ENCODE peak calls at places on chromosomes 13 and 19, in seven cellular contexts. One of them, this sample, is unnamed.

GRCh38 chr19:54431255-54431838 is 16.1 kb downstream of the TTYH1 start:
- DNase-seq in neural progenitor cell: no peak
- DNase-seq in fibroblast of mammary gland: peak
- DNase-seq in upper lobe of left lung: no peak
- DNase-seq in HFFc6: no peak
- DNase-seq in heart right ventricle: no peak
- DNase-seq in astrocyte of the spinal cord: peak
- DNase-seq in this sample: no peak

GRCh38 chr13:50244913-50245574 is 229.8 kb downstream of the KCNRG start:
- DNase-seq in upper lobe of left lung: no peak
- DNase-seq in heart right ventricle: no peak
- DNase-seq in fibroblast of mammary gland: peak
- DNase-seq in HFFc6: peak
- DNase-seq in astrocyte of the spinal cord: peak
- DNase-seq in neural progenitor cell: no peak
- DNase-seq in this sample: no peak

GRCh38 chr19:48415395-48415794 is 21.9 kb downstream of the GRIN2D start:
- DNase-seq in heart right ventricle: peak
- DNase-seq in astrocyte of the spinal cord: peak
- DNase-seq in neural progenitor cell: peak
- DNase-seq in fibroblast of mammary gland: peak
- DNase-seq in HFFc6: no peak
- DNase-seq in upper lobe of left lung: peak
- DNase-seq in this sample: peak

GRCh38 chr13:42981317-42981716 is 10.7 kb downstream of the EPSTI1 start:
- DNase-seq in heart right ventricle: no peak
- DNase-seq in neural progenitor cell: no peak
- DNase-seq in HFFc6: no peak
- DNase-seq in fibroblast of mammary gland: peak
- DNase-seq in astrocyte of the spinal cord: peak
- DNase-seq in upper lobe of left lung: no peak
- DNase-seq in this sample: no peak

GRCh38 chr13:93248627-93249047 is 22.0 kb downstream of the GPC6 start:
- DNase-seq in upper lobe of left lung: peak
- DNase-seq in astrocyte of the spinal cord: peak
- DNase-seq in HFFc6: peak
- DNase-seq in fibroblast of mammary gland: no peak
- DNase-seq in heart right ventricle: no peak
- DNase-seq in neural progenitor cell: peak
- DNase-seq in this sample: no peak

GRCh38 chr19:30673336-30673735 is 301.2 kb downstream of the ZNF536 start:
- DNase-seq in heart right ventricle: no peak
- DNase-seq in HFFc6: no peak
- DNase-seq in fibroblast of mammary gland: no peak
- DNase-seq in upper lobe of left lung: no peak
- DNase-seq in neural progenitor cell: no peak
- DNase-seq in astrocyte of the spinal cord: no peak
- DNase-seq in this sample: no peak

GRCh38 chr19:14381689-14382474 is 638 bp downstream of the ADGRE5 start:
- DNase-seq in fibroblast of mammary gland: peak
- DNase-seq in heart right ventricle: peak
- DNase-seq in HFFc6: peak
- DNase-seq in neural progenitor cell: no peak
- DNase-seq in upper lobe of left lung: no peak
- DNase-seq in astrocyte of the spinal cord: peak
- DNase-seq in this sample: no peak

GRCh38 chr13:77378662-77379061 is 51.8 kb upstream of the MYCBP2 start:
- DNase-seq in upper lobe of left lung: no peak
- DNase-seq in neural progenitor cell: no peak
- DNase-seq in HFFc6: no peak
- DNase-seq in astrocyte of the spinal cord: no peak
- DNase-seq in heart right ventricle: no peak
- DNase-seq in fibroblast of mammary gland: no peak
- DNase-seq in this sample: no peak

GRCh38 chr19:1606138-1606651 is 933 bp upstream of the UQCR11 start:
- DNase-seq in HFFc6: no peak
- DNase-seq in neural progenitor cell: no peak
- DNase-seq in heart right ventricle: no peak
- DNase-seq in fibroblast of mammary gland: no peak
- DNase-seq in astrocyte of the spinal cord: no peak
- DNase-seq in upper lobe of left lung: no peak
- DNase-seq in this sample: no peak

GRCh38 chr13:60155978-60156377 is 7.8 kb downstream of the DIAPH3 start:
- DNase-seq in upper lobe of left lung: no peak
- DNase-seq in HFFc6: peak
- DNase-seq in astrocyte of the spinal cord: no peak
- DNase-seq in heart right ventricle: no peak
- DNase-seq in fibroblast of mammary gland: peak
- DNase-seq in neural progenitor cell: no peak
- DNase-seq in this sample: no peak

DNA sequence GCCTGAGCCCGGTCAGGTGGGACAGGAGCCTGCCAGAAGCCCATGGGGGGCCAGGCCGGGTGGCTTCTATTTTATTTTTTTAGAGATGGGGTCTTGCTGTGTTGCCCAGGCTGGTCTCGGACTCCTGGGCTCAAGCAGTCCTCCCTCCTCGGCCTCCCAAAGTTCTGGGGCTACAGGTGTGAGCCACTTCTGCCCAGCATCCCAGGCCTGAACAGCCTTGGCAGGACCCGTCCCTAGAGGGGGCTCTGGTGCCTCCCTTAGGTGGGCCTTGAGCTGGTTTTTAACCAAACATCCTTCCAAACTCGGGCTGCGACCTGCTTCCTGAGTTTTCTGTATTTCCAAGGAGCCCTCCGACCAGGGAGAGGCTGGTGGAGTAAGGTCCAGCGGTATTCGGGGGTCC is 10.5 kb downstream of the COMP start:
- DNase-seq in heart right ventricle: no peak
- DNase-seq in neural progenitor cell: peak
- DNase-seq in upper lobe of left lung: no peak
- DNase-seq in astrocyte of the spinal cord: no peak
- DNase-seq in fibroblast of mammary gland: no peak
- DNase-seq in HFFc6: no peak
- DNase-seq in this sample: no peak
- TF ChIP-seq CTCF in heart right ventricle: no peak
- TF ChIP-seq CTCF in neural progenitor cell: peak
- TF ChIP-seq CTCF in upper lobe of left lung: no peak
- TF ChIP-seq CTCF in astrocyte of the spinal cord: peak
- TF ChIP-seq CTCF in fibroblast of mammary gland: no peak
- TF ChIP-seq CTCF in HFFc6: peak
- TF ChIP-seq CTCF in this sample: no peak

GRCh38 chr19:45424191-45425058 is 708 bp upstream of the ERCC1 start:
- DNase-seq in upper lobe of left lung: peak
- DNase-seq in astrocyte of the spinal cord: peak
- DNase-seq in fibroblast of mammary gland: peak
- DNase-seq in heart right ventricle: peak
- DNase-seq in neural progenitor cell: peak
- DNase-seq in HFFc6: peak
- DNase-seq in this sample: peak

GRCh38 chr19:45423589-45424190 is at the start of gene ERCC1:
- DNase-seq in astrocyte of the spinal cord: peak
- DNase-seq in neural progenitor cell: peak
- DNase-seq in fibroblast of mammary gland: peak
- DNase-seq in upper lobe of left lung: peak
- DNase-seq in heart right ventricle: peak
- DNase-seq in HFFc6: peak
- DNase-seq in this sample: peak

GRCh38 chr19:45421953-45422498 is 1.7 kb downstream of the ERCC1 start:
- DNase-seq in upper lobe of left lung: no peak
- DNase-seq in HFFc6: no peak
- DNase-seq in heart right ventricle: no peak
- DNase-seq in astrocyte of the spinal cord: no peak
- DNase-seq in fibroblast of mammary gland: no peak
- DNase-seq in neural progenitor cell: no peak
- DNase-seq in this sample: no peak

GRCh38 chr19:45420871-45421270 is 2.8 kb downstream of the ERCC1 start:
- DNase-seq in neural progenitor cell: no peak
- DNase-seq in fibroblast of mammary gland: no peak
- DNase-seq in astrocyte of the spinal cord: no peak
- DNase-seq in heart right ventricle: no peak
- DNase-seq in HFFc6: no peak
- DNase-seq in upper lobe of left lung: no peak
- DNase-seq in this sample: no peak

DNA sequence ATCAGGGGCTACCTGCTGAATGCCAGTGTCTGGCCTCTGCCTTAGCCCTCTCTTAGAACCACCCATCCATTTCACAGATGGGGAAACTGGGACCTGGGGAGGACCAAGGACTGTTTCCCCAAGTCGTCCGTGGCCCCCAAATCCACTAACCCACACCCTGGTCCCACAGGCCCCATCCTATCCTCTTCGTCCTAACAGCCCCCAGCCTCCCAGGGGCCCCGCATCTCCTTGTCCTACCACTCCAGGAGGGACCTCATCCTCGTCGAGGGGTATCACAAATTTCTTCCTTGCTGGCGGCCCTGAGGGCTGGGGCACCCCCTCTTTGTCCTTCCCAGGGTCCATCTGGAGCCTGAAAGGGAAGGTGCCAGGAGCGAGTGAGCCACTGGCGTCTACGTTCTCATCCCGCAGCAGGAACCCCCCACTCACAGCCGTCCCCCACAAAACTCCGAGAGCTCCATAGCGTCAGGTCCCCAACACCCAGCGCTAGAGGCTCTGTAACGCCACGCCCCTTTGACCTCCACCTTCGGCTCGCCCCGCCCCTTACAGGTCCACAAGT is 606 bp downstream of the ERCC1 start:
- DNase-seq in heart right ventricle: no peak
- DNase-seq in fibroblast of mammary gland: no peak
- DNase-seq in astrocyte of the spinal cord: no peak
- DNase-seq in upper lobe of left lung: no peak
- DNase-seq in neural progenitor cell: no peak
- DNase-seq in HFFc6: no peak
- DNase-seq in this sample: no peak
- TF ChIP-seq CTCF in heart right ventricle: no peak
- TF ChIP-seq CTCF in fibroblast of mammary gland: no peak
- TF ChIP-seq CTCF in astrocyte of the spinal cord: no peak
- TF ChIP-seq CTCF in upper lobe of left lung: no peak
- TF ChIP-seq CTCF in neural progenitor cell: no peak
- TF ChIP-seq CTCF in HFFc6: no peak
- TF ChIP-seq CTCF in this sample: no peak

GRCh38 chr13:106100261-106100919 is 435.1 kb downstream of the EFNB2 start:
- DNase-seq in neural progenitor cell: peak
- DNase-seq in fibroblast of mammary gland: no peak
- DNase-seq in heart right ventricle: peak
- DNase-seq in HFFc6: no peak
- DNase-seq in astrocyte of the spinal cord: no peak
- DNase-seq in upper lobe of left lung: no peak
- DNase-seq in this sample: no peak
- TF ChIP-seq CTCF in neural progenitor cell: no peak
- TF ChIP-seq CTCF in fibroblast of mammary gland: no peak
- TF ChIP-seq CTCF in heart right ventricle: no peak
- TF ChIP-seq CTCF in HFFc6: no peak
- TF ChIP-seq CTCF in astrocyte of the spinal cord: no peak
- TF ChIP-seq CTCF in upper lobe of left lung: no peak
- TF ChIP-seq CTCF in this sample: no peak

GRCh38 chr13:26534036-26534726 is 23.3 kb upstream of the WASF3 start:
- DNase-seq in heart right ventricle: no peak
- DNase-seq in astrocyte of the spinal cord: no peak
- DNase-seq in HFFc6: no peak
- DNase-seq in fibroblast of mammary gland: no peak
- DNase-seq in neural progenitor cell: no peak
- DNase-seq in upper lobe of left lung: no peak
- DNase-seq in this sample: no peak
- TF ChIP-seq CTCF in heart right ventricle: no peak
- TF ChIP-seq CTCF in astrocyte of the spinal cord: no peak
- TF ChIP-seq CTCF in HFFc6: no peak
- TF ChIP-seq CTCF in fibroblast of mammary gland: no peak
- TF ChIP-seq CTCF in neural progenitor cell: no peak
- TF ChIP-seq CTCF in upper lobe of left lung: no peak
- TF ChIP-seq CTCF in this sample: no peak